ENCODE peak calls at places on chromosomes 4 and X, in eight cellular contexts. One of them, this sample, is unnamed. For H3K4me1, the result is how much of the 10 kb centered on the place peaks cover.

GRCh38 chr4:128859887-128860774 is 50.6 kb downstream of the JADE1 start:
- DNase-seq in lung: no peak
- DNase-seq in hepatocyte: peak
- DNase-seq in naive thymus-derived CD4-positive, alpha-beta T cell: no peak
- DNase-seq in Peyer's patch: no peak
- DNase-seq in ovary: no peak
- DNase-seq in effector memory CD4-positive, alpha-beta T cell: no peak
- DNase-seq in body of pancreas: no peak
- DNase-seq in this sample: no peak

GRCh38 chrX:150362599-150363481 is at the start of gene MAMLD1:
- DNase-seq in lung: peak
- DNase-seq in hepatocyte: peak
- DNase-seq in naive thymus-derived CD4-positive, alpha-beta T cell: peak
- DNase-seq in Peyer's patch: peak
- DNase-seq in ovary: peak
- DNase-seq in effector memory CD4-positive, alpha-beta T cell: peak
- DNase-seq in body of pancreas: peak
- DNase-seq in this sample: peak

GRCh38 chr4:155707251-155707650 is 40.6 kb downstream of the GUCY1A1 start:
- DNase-seq in lung: peak
- DNase-seq in hepatocyte: no peak
- DNase-seq in naive thymus-derived CD4-positive, alpha-beta T cell: no peak
- DNase-seq in Peyer's patch: no peak
- DNase-seq in ovary: no peak
- DNase-seq in effector memory CD4-positive, alpha-beta T cell: no peak
- DNase-seq in body of pancreas: no peak
- DNase-seq in this sample: no peak

GRCh38 chrX:10892605-10893225 is 218.4 kb upstream of the HCCS start:
- DNase-seq in lung: no peak
- DNase-seq in hepatocyte: no peak
- DNase-seq in naive thymus-derived CD4-positive, alpha-beta T cell: no peak
- DNase-seq in Peyer's patch: no peak
- DNase-seq in ovary: no peak
- DNase-seq in effector memory CD4-positive, alpha-beta T cell: no peak
- DNase-seq in body of pancreas: no peak
- DNase-seq in this sample: no peak

GRCh38 chr4:41257257-41257900 is 651 bp downstream of the UCHL1 start:
- DNase-seq in lung: peak
- DNase-seq in hepatocyte: peak
- DNase-seq in naive thymus-derived CD4-positive, alpha-beta T cell: peak
- DNase-seq in Peyer's patch: peak
- DNase-seq in ovary: peak
- DNase-seq in effector memory CD4-positive, alpha-beta T cell: no peak
- DNase-seq in body of pancreas: peak
- DNase-seq in this sample: no peak

GRCh38 chr4:13938299-13938698 is 310.8 kb upstream of the BOD1L1 start:
- DNase-seq in lung: no peak
- DNase-seq in hepatocyte: no peak
- DNase-seq in naive thymus-derived CD4-positive, alpha-beta T cell: no peak
- DNase-seq in Peyer's patch: no peak
- DNase-seq in ovary: no peak
- DNase-seq in effector memory CD4-positive, alpha-beta T cell: no peak
- DNase-seq in body of pancreas: no peak
- DNase-seq in this sample: no peak

GRCh38 chr4:96946552-96946951 is 1106.7 kb downstream of the PDHA2 start:
- DNase-seq in lung: no peak
- DNase-seq in hepatocyte: no peak
- DNase-seq in naive thymus-derived CD4-positive, alpha-beta T cell: no peak
- DNase-seq in Peyer's patch: no peak
- DNase-seq in ovary: no peak
- DNase-seq in effector memory CD4-positive, alpha-beta T cell: no peak
- DNase-seq in body of pancreas: no peak
- DNase-seq in this sample: no peak

GRCh38 chrX:108001218-108001814 is 19.1 kb upstream of the TEX13B start:
- DNase-seq in lung: no peak
- DNase-seq in hepatocyte: peak
- DNase-seq in naive thymus-derived CD4-positive, alpha-beta T cell: no peak
- DNase-seq in Peyer's patch: no peak
- DNase-seq in ovary: no peak
- DNase-seq in effector memory CD4-positive, alpha-beta T cell: no peak
- DNase-seq in body of pancreas: no peak
- DNase-seq in this sample: no peak

GRCh38 chr4:25801594-25801993 is 61.2 kb downstream of the SEL1L3 start:
- DNase-seq in lung: no peak
- DNase-seq in hepatocyte: no peak
- DNase-seq in naive thymus-derived CD4-positive, alpha-beta T cell: no peak
- DNase-seq in Peyer's patch: no peak
- DNase-seq in ovary: no peak
- DNase-seq in effector memory CD4-positive, alpha-beta T cell: no peak
- DNase-seq in body of pancreas: no peak
- DNase-seq in this sample: no peak

GRCh38 chr4:140071806-140072205 is 82.2 kb downstream of the MAML3 start:
- DNase-seq in lung: no peak
- DNase-seq in hepatocyte: no peak
- DNase-seq in naive thymus-derived CD4-positive, alpha-beta T cell: no peak
- DNase-seq in Peyer's patch: peak
- DNase-seq in ovary: no peak
- DNase-seq in effector memory CD4-positive, alpha-beta T cell: peak
- DNase-seq in body of pancreas: peak
- DNase-seq in this sample: no peak

GRCh38 chr4:106497271-106497670 is 128.7 kb upstream of the GIMD1 start:
- DNase-seq in lung: no peak
- DNase-seq in hepatocyte: no peak
- DNase-seq in naive thymus-derived CD4-positive, alpha-beta T cell: no peak
- DNase-seq in Peyer's patch: no peak
- DNase-seq in ovary: no peak
- DNase-seq in effector memory CD4-positive, alpha-beta T cell: no peak
- DNase-seq in body of pancreas: no peak
- DNase-seq in this sample: no peak

GRCh38 chr4:40316782-40317635 is 18.1 kb upstream of the CHRNA9 start:
- DNase-seq in lung: peak
- DNase-seq in hepatocyte: peak
- DNase-seq in naive thymus-derived CD4-positive, alpha-beta T cell: peak
- DNase-seq in Peyer's patch: peak
- DNase-seq in ovary: peak
- DNase-seq in effector memory CD4-positive, alpha-beta T cell: peak
- DNase-seq in body of pancreas: peak
- DNase-seq in this sample: no peak

GRCh38 chrX:69027181-69028005 is 137.9 kb downstream of the PJA1 start:
- DNase-seq in lung: peak
- DNase-seq in hepatocyte: peak
- DNase-seq in naive thymus-derived CD4-positive, alpha-beta T cell: no peak
- DNase-seq in Peyer's patch: no peak
- DNase-seq in ovary: peak
- DNase-seq in effector memory CD4-positive, alpha-beta T cell: no peak
- DNase-seq in body of pancreas: no peak
- DNase-seq in this sample: no peak

GRCh38 chr4:151049430-151049884 is 34.4 kb upstream of the LRBA start:
- DNase-seq in lung: no peak
- DNase-seq in hepatocyte: no peak
- DNase-seq in naive thymus-derived CD4-positive, alpha-beta T cell: no peak
- DNase-seq in Peyer's patch: no peak
- DNase-seq in ovary: no peak
- DNase-seq in effector memory CD4-positive, alpha-beta T cell: no peak
- DNase-seq in body of pancreas: no peak
- DNase-seq in this sample: no peak

GRCh38 chr4:5993063-5993745 is 25.0 kb downstream of the C4orf50 start:
- DNase-seq in lung: no peak
- DNase-seq in hepatocyte: no peak
- DNase-seq in naive thymus-derived CD4-positive, alpha-beta T cell: no peak
- DNase-seq in Peyer's patch: no peak
- DNase-seq in ovary: peak
- DNase-seq in effector memory CD4-positive, alpha-beta T cell: no peak
- DNase-seq in body of pancreas: no peak
- DNase-seq in this sample: no peak

GRCh38 chr4:42633605-42634388 is 23.1 kb downstream of the ATP8A1 start:
- DNase-seq in lung: no peak
- DNase-seq in hepatocyte: no peak
- DNase-seq in naive thymus-derived CD4-positive, alpha-beta T cell: no peak
- DNase-seq in Peyer's patch: no peak
- DNase-seq in ovary: no peak
- DNase-seq in effector memory CD4-positive, alpha-beta T cell: no peak
- DNase-seq in body of pancreas: no peak
- DNase-seq in this sample: no peak

GRCh38 chr4:42636591-42636990 is 20.3 kb downstream of the ATP8A1 start:
- DNase-seq in lung: no peak
- DNase-seq in hepatocyte: no peak
- DNase-seq in naive thymus-derived CD4-positive, alpha-beta T cell: no peak
- DNase-seq in Peyer's patch: no peak
- DNase-seq in ovary: no peak
- DNase-seq in effector memory CD4-positive, alpha-beta T cell: no peak
- DNase-seq in body of pancreas: no peak
- DNase-seq in this sample: no peak

GRCh38 chr4:42630908-42631307 is 26.0 kb downstream of the ATP8A1 start:
- DNase-seq in lung: no peak
- DNase-seq in hepatocyte: no peak
- DNase-seq in naive thymus-derived CD4-positive, alpha-beta T cell: no peak
- DNase-seq in Peyer's patch: no peak
- DNase-seq in ovary: no peak
- DNase-seq in effector memory CD4-positive, alpha-beta T cell: no peak
- DNase-seq in body of pancreas: no peak
- DNase-seq in this sample: no peak

GRCh38 chr4:42628740-42629139 is 28.2 kb downstream of the ATP8A1 start:
- DNase-seq in lung: no peak
- DNase-seq in hepatocyte: no peak
- DNase-seq in naive thymus-derived CD4-positive, alpha-beta T cell: no peak
- DNase-seq in Peyer's patch: peak
- DNase-seq in ovary: no peak
- DNase-seq in effector memory CD4-positive, alpha-beta T cell: no peak
- DNase-seq in body of pancreas: no peak
- DNase-seq in this sample: no peak

DNA sequence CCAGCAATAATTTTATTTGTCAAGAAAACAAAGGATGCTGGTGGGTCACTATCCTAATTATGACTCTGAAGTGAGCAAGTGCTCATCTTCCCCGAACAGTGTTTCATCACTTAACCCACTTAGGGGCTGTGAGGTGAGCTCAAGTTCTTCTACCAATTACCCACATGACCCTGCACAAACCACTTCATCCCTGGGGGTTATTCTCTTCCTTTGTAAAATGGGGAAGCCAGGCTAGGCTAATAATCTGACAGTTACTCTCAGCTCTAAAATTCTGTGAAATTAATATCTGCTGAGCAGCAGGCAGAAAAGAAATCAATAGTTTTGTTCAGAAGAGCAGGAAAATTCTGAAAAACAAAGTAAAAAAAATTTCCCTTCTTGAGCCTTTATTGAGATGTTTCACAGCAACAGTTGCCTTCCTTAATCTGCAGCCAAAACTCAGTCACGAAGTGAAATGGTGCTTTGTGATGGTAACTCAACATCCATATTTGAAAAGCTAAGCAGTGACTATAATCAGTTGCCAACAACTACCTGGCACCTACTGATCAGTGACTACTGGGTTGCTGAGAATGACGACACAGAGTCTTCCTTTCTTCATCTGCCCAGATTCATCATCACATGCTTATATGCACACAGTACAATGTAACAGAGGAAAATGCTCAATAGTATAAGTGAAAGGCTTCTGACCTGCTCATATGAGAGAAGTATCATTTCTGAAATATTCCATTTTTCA is 24.1 kb downstream of the ATP8A1 start:
- DNase-seq in lung: no peak
- DNase-seq in hepatocyte: no peak
- DNase-seq in naive thymus-derived CD4-positive, alpha-beta T cell: no peak
- DNase-seq in Peyer's patch: no peak
- DNase-seq in ovary: no peak
- DNase-seq in effector memory CD4-positive, alpha-beta T cell: no peak
- DNase-seq in body of pancreas: no peak
- DNase-seq in this sample: no peak
- H3K4me3 ChIP-seq in lung: no peak
- H3K4me3 ChIP-seq in hepatocyte: no peak
- H3K4me3 ChIP-seq in naive thymus-derived CD4-positive, alpha-beta T cell: no peak
- H3K4me3 ChIP-seq in Peyer's patch: no peak
- H3K4me3 ChIP-seq in ovary: no peak
- H3K4me3 ChIP-seq in effector memory CD4-positive, alpha-beta T cell: no peak
- H3K4me3 ChIP-seq in body of pancreas: no peak
- H3K4me3 ChIP-seq in this sample: no peak

GRCh38 chr4:76280488-76281441 is 25.8 kb upstream of the STBD1 start:
- DNase-seq in lung: no peak
- DNase-seq in hepatocyte: no peak
- DNase-seq in naive thymus-derived CD4-positive, alpha-beta T cell: no peak
- DNase-seq in Peyer's patch: no peak
- DNase-seq in ovary: no peak
- DNase-seq in effector memory CD4-positive, alpha-beta T cell: no peak
- DNase-seq in body of pancreas: no peak
- DNase-seq in this sample: no peak

GRCh38 chr4:76276813-76277212 is 25.3 kb downstream of the FAM47E start:
- DNase-seq in lung: no peak
- DNase-seq in hepatocyte: no peak
- DNase-seq in naive thymus-derived CD4-positive, alpha-beta T cell: no peak
- DNase-seq in Peyer's patch: no peak
- DNase-seq in ovary: no peak
- DNase-seq in effector memory CD4-positive, alpha-beta T cell: no peak
- DNase-seq in body of pancreas: no peak
- DNase-seq in this sample: no peak

GRCh38 chr4:76279462-76279861 is 27.1 kb upstream of the STBD1 start:
- DNase-seq in lung: no peak
- DNase-seq in hepatocyte: no peak
- DNase-seq in naive thymus-derived CD4-positive, alpha-beta T cell: no peak
- DNase-seq in Peyer's patch: peak
- DNase-seq in ovary: no peak
- DNase-seq in effector memory CD4-positive, alpha-beta T cell: peak
- DNase-seq in body of pancreas: no peak
- DNase-seq in this sample: no peak

GRCh38 chr4:76277667-76278066 is 26.1 kb downstream of the FAM47E start:
- DNase-seq in lung: no peak
- DNase-seq in hepatocyte: no peak
- DNase-seq in naive thymus-derived CD4-positive, alpha-beta T cell: no peak
- DNase-seq in Peyer's patch: no peak
- DNase-seq in ovary: no peak
- DNase-seq in effector memory CD4-positive, alpha-beta T cell: no peak
- DNase-seq in body of pancreas: no peak
- DNase-seq in this sample: no peak

GRCh38 chr4:76278583-76278982 is 27.1 kb downstream of the FAM47E start:
- DNase-seq in lung: no peak
- DNase-seq in hepatocyte: no peak
- DNase-seq in naive thymus-derived CD4-positive, alpha-beta T cell: no peak
- DNase-seq in Peyer's patch: no peak
- DNase-seq in ovary: no peak
- DNase-seq in effector memory CD4-positive, alpha-beta T cell: no peak
- DNase-seq in body of pancreas: no peak
- DNase-seq in this sample: no peak
- H3K4me1 ChIP-seq in lung: under half
- H3K4me1 ChIP-seq in hepatocyte: under half
- H3K4me1 ChIP-seq in naive thymus-derived CD4-positive, alpha-beta T cell: under half
- H3K4me1 ChIP-seq in Peyer's patch: under half
- H3K4me1 ChIP-seq in ovary: under half
- H3K4me1 ChIP-seq in effector memory CD4-positive, alpha-beta T cell: under half
- H3K4me1 ChIP-seq in body of pancreas: under half
- H3K4me1 ChIP-seq in this sample: under half

GRCh38 chrX:155611302-155611701 is 1.4 kb downstream of the TMLHE start:
- DNase-seq in lung: no peak
- DNase-seq in hepatocyte: no peak
- DNase-seq in naive thymus-derived CD4-positive, alpha-beta T cell: no peak
- DNase-seq in Peyer's patch: no peak
- DNase-seq in ovary: no peak
- DNase-seq in effector memory CD4-positive, alpha-beta T cell: no peak
- DNase-seq in body of pancreas: no peak
- DNase-seq in this sample: no peak
- H3K4me3 ChIP-seq in lung: no peak
- H3K4me3 ChIP-seq in hepatocyte: peak
- H3K4me3 ChIP-seq in naive thymus-derived CD4-positive, alpha-beta T cell: peak
- H3K4me3 ChIP-seq in Peyer's patch: peak
- H3K4me3 ChIP-seq in ovary: no peak
- H3K4me3 ChIP-seq in effector memory CD4-positive, alpha-beta T cell: no peak
- H3K4me3 ChIP-seq in body of pancreas: no peak
- H3K4me3 ChIP-seq in this sample: peak

GRCh38 chr4:153468587-153468986 is 2.4 kb downstream of the TMEM131L start:
- DNase-seq in lung: no peak
- DNase-seq in hepatocyte: no peak
- DNase-seq in naive thymus-derived CD4-positive, alpha-beta T cell: no peak
- DNase-seq in Peyer's patch: peak
- DNase-seq in ovary: no peak
- DNase-seq in effector memory CD4-positive, alpha-beta T cell: no peak
- DNase-seq in body of pancreas: no peak
- DNase-seq in this sample: no peak
- H3K4me1 ChIP-seq in lung: under half
- H3K4me1 ChIP-seq in hepatocyte: under half
- H3K4me1 ChIP-seq in naive thymus-derived CD4-positive, alpha-beta T cell: under half
- H3K4me1 ChIP-seq in Peyer's patch: under half
- H3K4me1 ChIP-seq in ovary: under half
- H3K4me1 ChIP-seq in effector memory CD4-positive, alpha-beta T cell: under half
- H3K4me1 ChIP-seq in body of pancreas: half or more
- H3K4me1 ChIP-seq in this sample: under half

This sample was measured in right atrium auricular region.